ENCODE peak calls at places on chromosomes 13 and 19, in ten cellular contexts. L is fibroblast of pulmonary artery, G is HFF-Myc, B is uterus, Q is AG04449, N is heart right ventricle, S is fibroblast of lung, I is sigmoid colon, W is fibroblast of the aortic adventitia, Z is Peyer's patch. P is an unnamed sample.

GRCh38 chr19:20245309-20245708 is 78.3 kb downstream of the ZNF486 start:
- DNase-seq in Z (no peak), B (no peak), W (no peak), N (no peak), S (no peak), Q (no peak), I (no peak), L (no peak), G (no peak), P (no peak)

GRCh38 chr13:33403807-33404362 is 118.3 kb upstream of the STARD13 start:
- DNase-seq in S (no peak), Z (no peak), N (no peak), B (no peak), G (no peak), W (no peak), L (no peak), Q (no peak), I (no peak), P (no peak)

GRCh38 chr19:34404109-34404909 is at the start of gene PDCD2L:
- DNase-seq in N (peak; percentile 94), L (peak; percentile 88), Q (peak; percentile 12), G (peak; percentile 72), B (peak; percentile 90), W (peak; percentile 86), Z (peak; percentile 92), S (peak; percentile 86), I (peak; percentile 96), P (peak; percentile 28)

GRCh38 chr19:43148233-43148632 is 38.1 kb downstream of the PSG5 start:
- DNase-seq in W (peak; percentile 88), G (peak; percentile 46), B (no peak), Z (no peak), L (peak; percentile 66), Q (peak; percentile 83), S (peak; percentile 71), N (no peak), I (no peak), P (peak; percentile 83)

GRCh38 chr19:8561071-8561764 is 16.0 kb downstream of the MYO1F start:
- DNase-seq in G (no peak), Z (no peak), B (no peak), Q (no peak), L (no peak), N (no peak), I (no peak), S (no peak), W (no peak), P (no peak)

GRCh38 chr19:35643255-35644205 is 2.0 kb downstream of the ETV2 start:
- DNase-seq in G (no peak), I (peak; percentile 90), W (peak; percentile 69), S (peak; percentile 76), L (peak; percentile 79), B (peak; percentile 83), Q (no peak), Z (peak; percentile 90), N (peak; percentile 82), P (no peak)

GRCh38 chr19:3061214-3062161 is 807 bp downstream of the TLE5 start:
- DNase-seq in S (peak; percentile 53), G (no peak), Z (peak; percentile 80), N (peak; percentile 78), B (peak; percentile 77), I (peak; percentile 84), W (no peak), L (peak; percentile 34), Q (no peak), P (no peak)

GRCh38 chr13:26436914-26437313 is 120.6 kb upstream of the WASF3 start:
- DNase-seq in N (no peak), L (no peak), I (no peak), B (no peak), W (no peak), G (no peak), S (no peak), Z (no peak), Q (no peak), P (no peak)

GRCh38 chr19:14450168-14450874 is 17.2 kb downstream of the PKN1 start:
- DNase-seq in W (no peak), N (peak; percentile 35), L (peak; percentile 28), Z (no peak), Q (no peak), B (peak; percentile 33), G (no peak), S (no peak), I (no peak), P (no peak)

GRCh38 chr19:47020132-47020805 is 632 bp downstream of the NPAS1 start:
- DNase-seq in N (no peak), W (no peak), G (no peak), S (no peak), L (no peak), Z (no peak), Q (no peak), I (no peak), B (no peak), P (no peak)

GRCh38 chr13:109998808-109999528 is 212.6 kb upstream of the IRS2 start:
- DNase-seq in B (no peak), G (no peak), S (peak; percentile 63), Q (peak; percentile 74), L (peak; percentile 84), Z (no peak), N (no peak), W (peak; percentile 85), I (no peak), P (peak; percentile 73)

GRCh38 chr19:6393074-6393981 is at the start of gene GTF2F1:
- DNase-seq in N (peak; percentile 96), G (peak; percentile 87), S (peak; percentile 97), W (peak; percentile 96), B (peak; percentile 97), L (peak; percentile 97), Q (peak; percentile 63), I (peak; percentile 98), Z (peak; percentile 93), P (peak; percentile 76)
- TF ChIP-seq CTCF in N (no peak), G (no peak), S (no peak), W (peak; percentile 29), B (no peak), L (peak; percentile 23), Q (peak; percentile 20), I (no peak), Z (no peak), P (peak; percentile 12)

DNA sequence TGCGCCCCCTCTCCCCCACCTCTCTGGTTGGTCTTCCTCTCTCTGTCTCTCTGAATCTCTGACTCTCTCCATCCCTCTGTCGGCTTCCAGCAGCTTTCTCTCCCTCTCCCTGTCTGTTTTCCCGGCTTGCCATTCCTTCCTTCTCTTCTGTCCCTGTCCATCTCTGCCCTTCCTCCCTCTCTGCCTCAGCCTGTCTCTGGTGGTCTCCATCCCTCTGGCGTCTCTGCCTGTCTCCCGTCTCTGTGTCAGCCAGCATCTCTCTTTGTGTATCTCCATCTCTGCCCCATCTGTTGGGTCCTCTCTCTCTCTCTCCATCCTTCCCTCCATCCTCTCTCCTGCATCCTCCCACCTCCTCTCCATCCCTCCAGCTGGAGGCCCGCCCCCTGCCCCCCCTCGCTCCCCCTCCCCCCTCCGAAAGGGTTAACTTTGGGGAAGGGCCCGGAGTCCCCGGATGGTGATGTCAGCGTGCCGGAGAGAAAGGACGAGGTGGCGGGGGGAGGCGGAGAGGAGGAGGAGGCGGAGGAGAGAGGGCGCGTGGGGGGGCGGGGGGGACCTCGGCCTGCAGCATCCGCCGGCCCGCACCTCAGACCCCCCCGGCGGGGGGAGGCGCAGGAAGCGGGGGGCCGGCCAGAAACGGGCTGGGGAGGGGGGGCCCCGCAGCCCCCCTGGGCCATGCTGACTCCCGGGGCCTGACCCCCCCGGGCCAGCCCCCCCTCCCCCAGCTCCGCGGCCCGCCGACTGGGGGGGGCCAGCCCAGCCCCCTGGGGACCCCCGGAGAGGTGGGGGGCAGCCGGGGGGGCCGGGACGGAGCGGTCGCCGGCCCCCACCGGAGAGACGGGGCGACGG is at the start of gene BRSK1:
- DNase-seq in G (no peak), Z (no peak), L (peak; percentile 60), S (peak; percentile 65), W (peak; percentile 48), I (peak; percentile 91), N (peak; percentile 58), Q (no peak), B (peak; percentile 64), P (no peak)
- H3K4me3 ChIP-seq in G (peak within 1 kb of the TSS; percentile 34), Z (peak within 1 kb of the TSS; percentile 61), L (peak within 1 kb of the TSS; percentile 51), S (peak within 1 kb of the TSS; percentile 29), W (peak within 1 kb of the TSS; percentile 63), I (peak within 1 kb of the TSS; percentile 95), N (peak within 1 kb of the TSS; percentile 56), Q (peak within 1 kb of the TSS; percentile 63), B (peak within 1 kb of the TSS; percentile 61), P (peak within 1 kb of the TSS; percentile 47)

DNA sequence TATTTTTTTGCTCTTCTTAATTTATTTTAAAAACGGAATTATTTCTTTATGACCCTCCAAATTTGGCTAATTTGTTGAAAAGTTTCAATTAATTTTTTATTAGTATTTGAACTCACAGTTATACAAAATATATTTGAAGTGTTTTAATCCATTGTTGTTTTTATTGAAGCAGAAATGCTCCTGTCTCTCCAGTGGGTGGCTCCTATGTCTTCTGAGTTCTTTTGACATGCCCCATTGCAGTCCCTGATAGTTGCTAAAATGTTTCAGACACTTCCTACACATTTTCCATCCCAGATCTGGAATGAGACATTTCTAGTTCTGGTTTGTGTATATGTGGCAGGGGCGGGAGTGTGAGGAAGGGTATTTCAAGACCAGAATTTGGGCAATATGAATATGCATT is 579.4 kb upstream of the PRR20A start:
- DNase-seq in S (no peak), I (no peak), N (no peak), Z (no peak), B (no peak), L (peak; percentile 35), G (no peak), W (no peak), Q (no peak), P (no peak)
- TF ChIP-seq CTCF in S (no peak), I (no peak), N (no peak), Z (no peak), B (no peak), L (peak; percentile 32), G (no peak), W (no peak), Q (no peak), P (no peak)

GRCh38 chr13:46850214-46850613 is 46.6 kb downstream of the HTR2A start:
- DNase-seq in B (no peak), Q (no peak), G (no peak), S (no peak), N (no peak), W (peak; percentile 2), L (no peak), Z (no peak), I (no peak), P (no peak)
- H3K4me3 ChIP-seq in B (no peak overlapping the region), Q (no peak overlapping the region), G (no peak overlapping the region), S (no peak overlapping the region), N (no peak overlapping the region), W (no peak overlapping the region), L (no peak overlapping the region), Z (no peak overlapping the region), I (no peak overlapping the region), P (no peak overlapping the region)

DNA sequence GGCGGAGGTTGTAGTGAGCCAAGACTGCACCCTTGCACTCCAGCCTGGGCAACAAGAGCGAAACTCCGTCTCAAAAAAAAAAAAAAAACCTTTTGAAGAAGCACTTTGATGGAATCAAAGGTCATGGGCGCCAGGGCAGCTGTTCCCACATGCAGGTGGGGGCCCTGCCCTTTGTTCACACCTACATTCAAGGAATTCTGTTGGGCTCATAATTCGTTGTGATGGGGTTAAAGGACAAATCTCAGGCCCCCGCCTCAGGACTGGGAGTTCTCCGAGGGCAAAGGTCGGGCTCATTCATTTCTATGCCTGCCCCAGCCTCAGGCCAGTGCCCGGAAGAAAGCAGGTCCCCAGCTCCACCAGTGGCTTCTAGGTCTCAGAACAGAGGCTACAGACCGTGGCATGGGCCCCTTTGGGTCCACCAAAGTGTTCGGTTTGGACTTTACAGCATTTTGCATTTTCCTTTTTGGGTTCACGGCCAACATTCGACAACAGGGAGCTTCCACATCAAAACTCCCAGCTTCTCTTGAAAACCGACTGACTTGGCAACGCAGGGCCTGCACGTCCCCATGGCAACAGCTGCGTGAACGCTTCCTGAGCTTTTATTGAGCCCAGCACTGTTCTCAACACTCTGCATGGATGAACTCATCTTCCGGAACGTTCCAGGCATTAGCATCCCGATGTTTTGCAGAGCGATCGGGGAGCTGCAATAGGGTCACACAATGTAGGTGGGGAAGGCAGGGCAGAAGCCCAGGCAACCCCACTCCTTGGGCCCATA is 10.1 kb upstream of the GTF2F1 start:
- DNase-seq in W (peak; percentile 57), I (peak; percentile 63), G (no peak), Z (no peak), Q (peak; percentile 16), S (peak; percentile 64), B (no peak), L (peak; percentile 88), N (no peak), P (no peak)
- TF ChIP-seq CTCF in W (no peak), I (no peak), G (no peak), Z (no peak), Q (no peak), S (no peak), B (no peak), L (no peak), N (no peak), P (no peak)

P was measured in AG09309.